ENCODE peak calls at places on chromosome 12, in seven cellular contexts. K, O, X, M, Y, J and E are unnamed samples.

GRCh38 chr12:14399871-14400270 is 34.4 kb downstream of the ATF7IP start:
- DNase-seq in K (no peak), O (no peak), X (no peak), M (peak; percentile 75), Y (peak; percentile 72), J (no peak), E (no peak)

GRCh38 chr12:46269429-46270241 is 792 bp upstream of the SLC38A1 start:
- DNase-seq in K (no peak), O (no peak), X (peak; percentile 59), M (peak; percentile 52), Y (peak; percentile 66), J (peak; percentile 62), E (no peak)

GRCh38 chr12:88579572-88579940 is 715 bp downstream of the KITLG start:
- DNase-seq in K (peak; percentile 42), O (peak; percentile 52), X (peak; percentile 57), M (peak; percentile 55), Y (peak; percentile 36), J (peak; percentile 67), E (no peak)

GRCh38 chr12:1443421-1444141 is 150.8 kb downstream of the FBXL14 start:
- DNase-seq in K (no peak), O (no peak), X (peak; percentile 32), M (no peak), Y (peak; percentile 78), J (no peak), E (no peak)

GRCh38 chr12:52907092-52907810 is 2.4 kb upstream of the KRT8 start:
- DNase-seq in K (peak; percentile 29), O (no peak), X (peak; percentile 70), M (peak; percentile 68), Y (peak; percentile 63), J (peak; percentile 96), E (no peak)

GRCh38 chr12:15819644-15820437 is 30.7 kb upstream of the EPS8 start:
- DNase-seq in K (no peak), O (no peak), X (no peak), M (no peak), Y (no peak), J (no peak), E (no peak)

GRCh38 chr12:103928736-103929050 is 1.5 kb upstream of the HSP90B1 start:
- DNase-seq in K (peak; percentile 24), O (no peak), X (no peak), M (no peak), Y (no peak), J (peak; percentile 68), E (no peak)

GRCh38 chr12:53169644-53170043 is 10.9 kb upstream of the ZNF740 start:
- DNase-seq in K (no peak), O (no peak), X (no peak), M (no peak), Y (no peak), J (no peak), E (no peak)

GRCh38 chr12:91383106-91383505 is 200.5 kb upstream of the DCN start:
- DNase-seq in K (no peak), O (no peak), X (no peak), M (no peak), Y (peak; percentile 24), J (no peak), E (no peak)

GRCh38 chr12:66964629-66965028 is 285.8 kb upstream of the GRIP1 start:
- DNase-seq in K (no peak), O (no peak), X (no peak), M (peak; percentile 46), Y (peak; percentile 79), J (no peak), E (no peak)

GRCh38 chr12:66903782-66904396 is 225.0 kb upstream of the GRIP1 start:
- DNase-seq in K (no peak), O (no peak), X (no peak), M (no peak), Y (no peak), J (no peak), E (no peak)

GRCh38 chr12:8699714-8700113 is 1.9 kb downstream of the RIMKLB start:
- DNase-seq in K (no peak), O (no peak), X (no peak), M (no peak), Y (no peak), J (no peak), E (no peak)

GRCh38 chr12:31236998-31237637 is 88.8 kb downstream of the SINHCAF start:
- DNase-seq in K (no peak), O (no peak), X (no peak), M (no peak), Y (no peak), J (peak; percentile 9), E (no peak)

GRCh38 chr12:128813883-128814282 is 9.9 kb downstream of the SLC15A4 start:
- DNase-seq in K (no peak), O (no peak), X (no peak), M (peak; percentile 20), Y (no peak), J (no peak), E (no peak)

GRCh38 chr12:1350055-1350933 is 244.1 kb downstream of the FBXL14 start:
- DNase-seq in K (no peak), O (no peak), X (no peak), M (peak; percentile 79), Y (peak; percentile 90), J (peak; percentile 40), E (peak; percentile 69)

GRCh38 chr12:53255993-53256392 is 12.1 kb upstream of the ESPL1 start:
- DNase-seq in K (no peak), O (no peak), X (no peak), M (no peak), Y (no peak), J (no peak), E (no peak)

GRCh38 chr12:109648446-109648980 is 65.1 kb upstream of the FAM222A start:
- DNase-seq in K (no peak), O (no peak), X (no peak), M (no peak), Y (no peak), J (no peak), E (no peak)

GRCh38 chr12:21710944-21711343 is 53.3 kb upstream of the LDHB start:
- DNase-seq in K (no peak), O (no peak), X (no peak), M (no peak), Y (no peak), J (no peak), E (no peak)

GRCh38 chr12:109462868-109463692 is 14.0 kb downstream of the KCTD10 start:
- DNase-seq in K (peak; percentile 83), O (peak; percentile 92), X (peak; percentile 87), M (peak; percentile 98), Y (peak; percentile 76), J (peak; percentile 64), E (no peak)

GRCh38 chr12:84128117-84128991 is 784.2 kb downstream of the SLC6A15 start:
- DNase-seq in K (no peak), O (peak; percentile 15), X (no peak), M (no peak), Y (no peak), J (no peak), E (no peak)

GRCh38 chr12:102343361-102344121 is 136.8 kb downstream of the IGF1 start:
- DNase-seq in K (no peak), O (no peak), X (no peak), M (no peak), Y (peak; percentile 11), J (no peak), E (no peak)
- H3K27ac ChIP-seq in K (no peak overlapping the region), O (no peak overlapping the region), X (no peak overlapping the region), M (no peak overlapping the region), Y (no peak overlapping the region), J (no peak overlapping the region), E (no peak overlapping the region)

GRCh38 chr12:55830601-55831406 is 1.4 kb upstream of the DNAJC14 start:
- DNase-seq in K (peak; percentile 79), O (peak; percentile 82), X (peak; percentile 68), M (peak; percentile 77), Y (no peak), J (peak; percentile 85), E (no peak)
- H3K27ac ChIP-seq in K (peak overlapping the region; percentile 96), O (peak overlapping the region; percentile 93), X (peak overlapping the region; percentile 97), M (peak overlapping the region; percentile 69), Y (peak overlapping the region; percentile 75), J (peak overlapping the region; percentile 90), E (peak overlapping the region; percentile 67)

GRCh38 chr12:124392991-124393790 is 98.3 kb downstream of the RFLNA start:
- DNase-seq in K (peak; percentile 94), O (peak; percentile 97), X (no peak), M (peak; percentile 84), Y (no peak), J (peak; percentile 92), E (no peak)

GRCh38 chr12:124392271-124392990 is 97.5 kb downstream of the RFLNA start:
- DNase-seq in K (no peak), O (peak; percentile 61), X (peak; percentile 24), M (peak; percentile 77), Y (no peak), J (peak; percentile 43), E (no peak)

GRCh38 chr12:124390442-124391116 is 95.7 kb downstream of the RFLNA start:
- DNase-seq in K (peak; percentile 66), O (peak; percentile 70), X (no peak), M (peak; percentile 94), Y (no peak), J (peak; percentile 44), E (peak; percentile 14)

GRCh38 chr12:124389537-124390441 is 94.9 kb downstream of the RFLNA start:
- DNase-seq in K (no peak), O (no peak), X (no peak), M (no peak), Y (no peak), J (peak; percentile 71), E (no peak)

GRCh38 chr12:124391340-124392261 is 96.7 kb downstream of the RFLNA start:
- DNase-seq in K (peak; percentile 69), O (peak; percentile 74), X (no peak), M (peak; percentile 80), Y (no peak), J (peak; percentile 66), E (no peak)
- H3K27ac ChIP-seq in K (peak overlapping the region; percentile 98), O (peak overlapping the region; percentile 68), X (no peak overlapping the region), M (peak overlapping the region; percentile 86), Y (no peak overlapping the region), J (peak overlapping the region; percentile 87), E (peak overlapping the region; percentile 88)

GRCh38 chr12:132454949-132455418 is 35.0 kb upstream of the FBRSL1 start:
- DNase-seq in K (no peak), O (no peak), X (no peak), M (no peak), Y (no peak), J (no peak), E (no peak)
- H3K27ac ChIP-seq in K (no peak overlapping the region), O (no peak overlapping the region), X (no peak overlapping the region), M (no peak overlapping the region), Y (no peak overlapping the region), J (no peak overlapping the region), E (no peak overlapping the region)

GRCh38 chr12:117294206-117294605 is 67.2 kb downstream of the NOS1 start:
- DNase-seq in K (no peak), O (no peak), X (no peak), M (no peak), Y (no peak), J (no peak), E (no peak)

GRCh38 chr12:117300131-117300530 is 61.3 kb downstream of the NOS1 start:
- DNase-seq in K (no peak), O (no peak), X (no peak), M (no peak), Y (no peak), J (no peak), E (no peak)

GRCh38 chr12:117293510-117293909 is 67.9 kb downstream of the NOS1 start:
- DNase-seq in K (no peak), O (no peak), X (no peak), M (no peak), Y (no peak), J (no peak), E (no peak)

GRCh38 chr12:117298191-117298590 is 63.2 kb downstream of the NOS1 start:
- DNase-seq in K (no peak), O (no peak), X (no peak), M (no peak), Y (no peak), J (no peak), E (no peak)

GRCh38 chr12:117298648-117299225 is 62.7 kb downstream of the NOS1 start:
- DNase-seq in K (no peak), O (no peak), X (no peak), M (no peak), Y (no peak), J (no peak), E (no peak)
- H3K27ac ChIP-seq in K (no peak overlapping the region), O (no peak overlapping the region), X (no peak overlapping the region), M (no peak overlapping the region), Y (no peak overlapping the region), J (no peak overlapping the region), E (no peak overlapping the region)